ENCODE peak calls at places on chromosomes 1 and 21, in eight cellular contexts. U, M, R, K, I, H, A and W are unnamed samples.

GRCh38 chr1:64675718-64676345 is 69.0 kb upstream of the RAVER2 start:
- DNase-seq in U (no peak), M (no peak), R (no peak), K (no peak), I (no peak), H (no peak), A (no peak), W (no peak)

GRCh38 chr1:31027693-31028526 is 37.6 kb downstream of the PUM1 start:
- DNase-seq in U (no peak), M (no peak), R (no peak), K (no peak), I (no peak), H (no peak), A (peak), W (no peak)

GRCh38 chr21:46189213-46189958 is 5.1 kb upstream of the SPATC1L start:
- DNase-seq in U (peak), M (peak), R (no peak), K (no peak), I (no peak), H (no peak), A (no peak), W (no peak)

GRCh38 chr1:184456189-184456588 is 69.4 kb downstream of the C1orf21 start:
- DNase-seq in U (no peak), M (no peak), R (no peak), K (no peak), I (no peak), H (no peak), A (peak), W (no peak)

GRCh38 chr21:43300496-43301423 is 126.2 kb downstream of the SIK1 start:
- DNase-seq in U (no peak), M (peak), R (peak), K (peak), I (no peak), H (no peak), A (no peak), W (no peak)

GRCh38 chr1:186985889-186986491 is 157.2 kb downstream of the PLA2G4A start:
- DNase-seq in U (no peak), M (peak), R (no peak), K (no peak), I (peak), H (no peak), A (peak), W (no peak)

GRCh38 chr1:73868824-73869223 is 329.2 kb downstream of the LRRIQ3 start:
- DNase-seq in U (no peak), M (no peak), R (no peak), K (no peak), I (no peak), H (no peak), A (no peak), W (no peak)

GRCh38 chr1:62235576-62235975 is 40.9 kb downstream of the L1TD1 start:
- DNase-seq in U (no peak), M (no peak), R (no peak), K (no peak), I (no peak), H (no peak), A (no peak), W (no peak)

GRCh38 chr1:108816049-108816882 is 40.6 kb downstream of the AKNAD1 start:
- DNase-seq in U (peak), M (peak), R (peak), K (peak), I (peak), H (peak), A (no peak), W (no peak)

GRCh38 chr1:203777596-203777995 is 12.6 kb downstream of the LAX1 start:
- DNase-seq in U (no peak), M (no peak), R (no peak), K (no peak), I (no peak), H (no peak), A (no peak), W (no peak)

GRCh38 chr1:184199036-184199796 is 147.7 kb downstream of the TSEN15 start:
- DNase-seq in U (no peak), M (no peak), R (no peak), K (no peak), I (no peak), H (no peak), A (no peak), W (no peak)

GRCh38 chr21:34509151-34509550 is 2.9 kb downstream of the KCNE1 start:
- DNase-seq in U (no peak), M (no peak), R (no peak), K (no peak), I (no peak), H (no peak), A (no peak), W (no peak)

GRCh38 chr21:44701023-44701400 is 4.0 kb downstream of the KRTAP10-12 start:
- DNase-seq in U (no peak), M (no peak), R (no peak), K (no peak), I (no peak), H (peak), A (no peak), W (no peak)

GRCh38 chr1:224864006-224864405 is 65.5 kb upstream of the DNAH14 start:
- DNase-seq in U (no peak), M (no peak), R (no peak), K (no peak), I (no peak), H (no peak), A (no peak), W (no peak)

GRCh38 chr1:96538883-96539282 is 182.7 kb upstream of the PTBP2 start:
- DNase-seq in U (no peak), M (peak), R (no peak), K (no peak), I (no peak), H (peak), A (no peak), W (no peak)

GRCh38 chr1:240004086-240004749 is 87.5 kb upstream of the FMN2 start:
- DNase-seq in U (no peak), M (no peak), R (no peak), K (no peak), I (no peak), H (no peak), A (no peak), W (no peak)

DNA sequence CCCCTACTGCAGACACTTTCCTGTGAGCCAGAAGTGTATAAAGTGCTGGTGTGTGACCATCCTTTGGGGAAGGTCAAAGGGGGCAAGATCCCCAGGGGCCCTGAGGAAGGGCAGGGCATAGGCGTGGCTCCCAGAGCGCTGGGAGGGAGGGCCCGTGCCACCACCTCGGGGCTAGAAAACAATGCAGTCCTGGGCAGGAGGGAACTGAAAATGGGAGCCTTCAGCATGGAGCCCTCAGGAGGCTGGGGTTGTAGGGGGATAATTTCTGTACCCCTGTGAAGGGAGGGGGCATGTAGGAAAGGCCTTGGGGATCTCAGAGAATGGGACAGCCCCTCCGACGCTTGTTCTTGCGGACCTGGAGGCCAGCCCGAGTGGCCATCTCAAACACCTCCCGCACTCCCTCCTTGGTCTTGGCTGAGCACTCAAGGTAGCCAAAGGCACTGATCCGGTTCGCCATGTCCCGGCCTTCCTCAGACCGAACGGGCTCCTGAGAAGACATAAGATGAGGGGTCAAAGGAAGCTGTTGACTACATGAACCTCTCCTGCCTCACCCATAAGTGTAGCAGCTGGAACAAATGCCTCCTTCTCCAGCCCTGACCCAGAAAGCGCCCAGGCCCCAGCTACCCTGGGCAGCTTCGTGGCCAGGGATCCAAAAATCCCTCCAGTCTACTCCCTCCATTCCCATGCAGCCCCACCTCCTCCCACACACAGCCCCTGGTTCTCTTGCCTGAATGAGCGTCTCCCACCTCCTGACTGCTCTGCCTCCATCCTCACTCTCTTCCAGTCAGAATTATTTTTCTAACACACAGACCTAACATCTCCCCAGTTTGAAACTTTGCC is 5.5 kb downstream of the RHOC start:
- DNase-seq in U (peak), M (no peak), R (no peak), K (no peak), I (no peak), H (no peak), A (no peak), W (no peak)
- H3K4me3 ChIP-seq in U (no peak), M (no peak), R (no peak), K (no peak), I (no peak), H (no peak), A (no peak), W (no peak)

GRCh38 chr1:70828177-70828576 is 219.4 kb downstream of the PTGER3 start:
- DNase-seq in U (no peak), M (no peak), R (no peak), K (no peak), I (no peak), H (no peak), A (no peak), W (no peak)
- H3K4me3 ChIP-seq in U (no peak), M (no peak), R (no peak), K (no peak), I (no peak), H (no peak), A (no peak), W (no peak)

GRCh38 chr1:3274972-3275371 is 179.5 kb upstream of the ARHGEF16 start:
- DNase-seq in U (no peak), M (no peak), R (no peak), K (no peak), I (no peak), H (no peak), A (no peak), W (no peak)

GRCh38 chr1:3272321-3273045 is 182.0 kb upstream of the ARHGEF16 start:
- DNase-seq in U (no peak), M (no peak), R (no peak), K (no peak), I (no peak), H (no peak), A (no peak), W (no peak)

GRCh38 chr1:3270403-3271245 is 183.8 kb upstream of the ARHGEF16 start:
- DNase-seq in U (no peak), M (no peak), R (peak), K (no peak), I (no peak), H (no peak), A (no peak), W (no peak)

GRCh38 chr1:3273447-3273846 is 181.0 kb upstream of the ARHGEF16 start:
- DNase-seq in U (no peak), M (no peak), R (no peak), K (no peak), I (no peak), H (no peak), A (no peak), W (no peak)

GRCh38 chr1:3271866-3272265 is 182.6 kb upstream of the ARHGEF16 start:
- DNase-seq in U (no peak), M (no peak), R (no peak), K (no peak), I (no peak), H (no peak), A (no peak), W (no peak)
- H3K4me3 ChIP-seq in U (no peak), M (no peak), R (no peak), K (no peak), I (no peak), H (no peak), A (no peak), W (no peak)

GRCh38 chr1:24768873-24769605 is 23.8 kb downstream of the CLIC4 start:
- DNase-seq in U (no peak), M (no peak), R (no peak), K (no peak), I (no peak), H (no peak), A (peak), W (no peak)
- H3K4me3 ChIP-seq in U (no peak), M (no peak), R (no peak), K (no peak), I (no peak), H (no peak), A (no peak), W (no peak)